ENCODE peak calls at places on chromosomes 16 and 17, in seven cellular contexts. Q, H, B, X, W, I and P are unnamed samples.
A peak's percentile ranks its signal among the peaks of the same experiment; 100 is the strongest.

GRCh38 chr17:50781167-50781566 is 13.8 kb upstream of the ANKRD40CL start:
- DNase-seq in W (no peak), I (no peak), Q (no peak), H (no peak), X (no peak), B (no peak), P (no peak)

GRCh38 chr17:9898812-9899211 is 6.3 kb downstream of the RCVRN start:
- DNase-seq in W (no peak), I (no peak), H (no peak), B (no peak), Q (no peak), X (no peak), P (no peak)

GRCh38 chr17:38907930-38908675 is 17.3 kb upstream of the LASP1NB start:
- DNase-seq in X (no peak), B (no peak), Q (no peak), W (no peak), I (no peak), H (no peak), P (no peak)

GRCh38 chr16:4517812-4518211 is 20.8 kb downstream of the CDIP1 start:
- DNase-seq in W (peak; percentile 87), H (no peak), Q (no peak), B (peak; percentile 26), I (peak; percentile 22), X (no peak), P (peak; percentile 45)

GRCh38 chr16:78768226-78768625 is 668.8 kb downstream of the WWOX start:
- DNase-seq in Q (no peak), B (no peak), I (no peak), W (no peak), X (no peak), H (no peak), P (no peak)

GRCh38 chr17:80327518-80327917 is 66.9 kb downstream of the RNF213 start:
- DNase-seq in W (no peak), H (no peak), X (no peak), I (no peak), Q (no peak), B (no peak), P (no peak)

GRCh38 chr16:4704913-4705312 is 11.6 kb downstream of the NUDT16L1 start:
- DNase-seq in B (no peak), Q (no peak), H (no peak), I (no peak), W (no peak), X (no peak), P (no peak)

GRCh38 chr17:74529243-74529642 is 2.0 kb downstream of the CD300LB start:
- DNase-seq in B (no peak), I (no peak), X (no peak), Q (no peak), H (no peak), W (no peak), P (no peak)

GRCh38 chr17:55303701-55304145 is 39.0 kb downstream of the HLF start:
- DNase-seq in B (peak; percentile 22), H (no peak), X (no peak), W (no peak), I (peak; percentile 22), Q (no peak), P (no peak)

GRCh38 chr16:49857423-49858181 is 1.7 kb upstream of the ZNF423 start:
- DNase-seq in I (peak; percentile 32), W (peak; percentile 91), Q (peak; percentile 37), H (peak; percentile 60), X (no peak), B (peak; percentile 48), P (peak; percentile 12)
- TF ChIP-seq EZH2 in I (no peak), W (no peak), Q (no peak), H (no peak), X (no peak), B (no peak), P (no peak)

DNA sequence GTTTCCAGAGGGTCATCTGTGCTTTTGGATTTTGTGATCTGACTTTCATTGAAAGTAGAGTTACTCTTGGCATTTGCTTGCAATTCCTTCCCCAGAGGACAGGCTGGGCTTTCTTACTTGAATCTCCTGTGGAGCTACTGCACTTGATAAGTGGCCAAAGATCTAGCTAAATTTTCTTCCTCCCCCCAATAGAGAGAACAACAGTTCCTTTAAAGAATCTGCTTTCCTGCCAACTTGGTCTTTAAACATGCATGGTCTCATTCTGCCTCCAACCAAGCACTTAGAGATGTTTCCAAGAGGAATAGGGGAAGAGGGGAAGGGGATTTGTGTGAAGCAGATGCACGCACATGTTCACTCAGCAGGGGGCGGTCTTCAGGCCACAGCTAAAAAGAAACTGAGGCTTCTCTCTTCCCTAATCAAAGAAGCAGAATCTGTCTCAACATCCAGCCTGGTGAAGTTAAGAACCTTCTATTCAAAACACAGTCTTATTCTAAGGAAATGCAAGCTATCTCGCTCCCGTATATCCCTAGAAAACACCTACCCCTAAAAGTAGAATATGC is 229.6 kb downstream of the ZFHX3 start:
- DNase-seq in I (no peak), W (peak; percentile 67), Q (no peak), B (peak; percentile 31), H (no peak), X (no peak), P (no peak)
- TF ChIP-seq CTCF in I (peak; percentile 20), W (peak; percentile 70), Q (no peak), B (peak; percentile 3), H (peak; percentile 8), X (peak; percentile 14), P (no peak)

GRCh38 chr16:85483424-85483823 is 129.7 kb upstream of the GSE1 start:
- DNase-seq in I (no peak), W (no peak), B (no peak), Q (no peak), X (no peak), H (no peak), P (no peak)

GRCh38 chr16:85485379-85485778 is 127.7 kb upstream of the GSE1 start:
- DNase-seq in Q (no peak), B (no peak), X (no peak), H (no peak), W (no peak), I (no peak), P (no peak)

GRCh38 chr16:85488414-85488813 is 124.7 kb upstream of the GSE1 start:
- DNase-seq in B (no peak), H (no peak), X (no peak), W (no peak), Q (no peak), I (no peak), P (no peak)

GRCh38 chr16:85484337-85485295 is 128.5 kb upstream of the GSE1 start:
- DNase-seq in W (no peak), Q (no peak), I (no peak), H (no peak), X (no peak), B (no peak), P (no peak)

DNA sequence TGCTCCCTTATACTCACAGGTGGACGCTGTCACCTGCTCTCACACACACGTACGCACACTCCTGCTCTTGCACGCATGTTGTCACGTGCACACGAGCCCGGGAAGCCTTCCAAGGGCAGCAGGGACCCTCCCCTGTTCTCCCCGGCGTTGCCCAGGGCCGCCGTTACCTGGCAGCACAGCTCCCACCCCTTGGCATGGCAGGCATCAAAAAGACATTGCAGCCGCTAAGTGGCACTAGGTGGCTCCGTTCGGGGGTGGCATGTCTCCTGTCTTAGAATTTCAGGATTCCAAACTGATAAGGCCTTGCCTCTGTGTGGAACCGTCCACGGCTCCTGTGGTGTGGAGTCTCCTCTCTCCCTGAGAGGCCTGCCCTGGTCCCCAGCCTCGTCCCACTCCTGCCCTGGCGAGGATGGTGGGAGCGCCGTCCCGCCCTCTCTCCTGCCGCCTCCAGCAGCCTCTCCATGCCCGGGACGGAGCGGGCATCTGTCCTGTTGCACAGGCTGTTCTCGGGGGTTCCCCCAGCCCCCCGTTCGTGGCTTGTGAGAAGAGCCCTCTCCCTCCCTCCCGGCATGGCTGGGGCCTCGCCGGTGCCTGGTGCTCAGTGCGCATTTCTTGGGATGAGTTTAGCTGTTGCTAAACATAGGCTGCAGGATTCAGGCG is 126.7 kb upstream of the GSE1 start:
- DNase-seq in I (no peak), H (no peak), Q (no peak), B (no peak), X (no peak), W (no peak), P (no peak)
- H3K27ac ChIP-seq in I (no peak overlapping the region), H (no peak overlapping the region), Q (no peak overlapping the region), B (no peak overlapping the region), X (no peak overlapping the region), W (no peak overlapping the region), P (no peak overlapping the region)

GRCh38 chr16:89575247-89576172 is at the start of gene CPNE7:
- DNase-seq in Q (no peak), B (no peak), W (peak; percentile 49), H (no peak), X (no peak), I (no peak), P (peak; percentile 28)
- TF ChIP-seq EZH2 in Q (no peak), B (no peak), W (peak; percentile 63), H (no peak), X (no peak), I (no peak), P (no peak)

DNA sequence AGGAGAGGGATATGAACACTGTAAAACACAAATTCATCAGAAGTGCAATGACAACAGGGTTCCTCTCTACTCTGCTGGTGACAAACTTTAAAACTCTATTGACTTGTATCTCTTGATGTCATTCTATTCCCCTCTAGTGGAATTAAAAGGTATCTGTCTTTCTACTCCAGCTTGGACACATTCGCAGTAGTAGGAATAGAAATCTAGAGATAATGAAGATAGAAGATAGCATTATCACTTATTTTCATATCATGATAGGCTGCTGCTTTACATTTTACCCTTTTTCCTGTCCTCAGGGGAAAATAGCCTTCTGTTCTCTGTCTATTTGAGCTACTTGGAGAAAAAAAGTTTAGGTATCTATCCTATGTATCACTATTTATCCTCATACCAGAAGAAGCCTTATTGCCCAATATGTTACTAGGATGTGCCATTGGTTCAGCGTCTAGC is 209.6 kb upstream of the CACNG5 start:
- DNase-seq in X (no peak), B (peak; percentile 26), W (peak; percentile 62), H (peak; percentile 42), I (peak; percentile 73), Q (peak; percentile 19), P (no peak)
- TF ChIP-seq CTCF in X (peak; percentile 17), B (peak; percentile 46), W (peak; percentile 68), H (peak; percentile 77), I (peak; percentile 94), Q (peak; percentile 50), P (peak; percentile 74)

GRCh38 chr17:78495634-78496033 is 81.6 kb downstream of the DNAH17 start:
- DNase-seq in X (no peak), H (no peak), W (no peak), I (no peak), Q (no peak), B (no peak), P (no peak)
- H3K27ac ChIP-seq in X (no peak overlapping the region), H (no peak overlapping the region), W (no peak overlapping the region), I (no peak overlapping the region), Q (no peak overlapping the region), B (no peak overlapping the region), P (no peak overlapping the region)

GRCh38 chr16:51845586-51845985 is 694.5 kb upstream of the SALL1 start:
- DNase-seq in B (no peak), H (no peak), X (no peak), I (no peak), Q (no peak), W (no peak), P (no peak)
- TF ChIP-seq EZH2 in B (no peak), H (no peak), X (no peak), I (no peak), Q (no peak), W (no peak), P (no peak)

GRCh38 chr16:28280881-28281836 is 11.2 kb upstream of the SBK1 start:
- DNase-seq in W (peak; percentile 45), X (no peak), Q (no peak), I (no peak), H (no peak), B (no peak), P (no peak)
- TF ChIP-seq CTCF in W (peak; percentile 16), X (peak; percentile 29), Q (no peak), I (no peak), H (no peak), B (no peak), P (no peak)